ENCODE peak calls at places on chromosome 19, in four cellular contexts. W is K562, R is GM12878, P is HepG2. U is an unnamed sample.

GRCh38 chr19:4338441-4339350 is at the start of gene STAP2:
- DNase-seq in W (no peak), R (no peak), P (peak; percentile 44), U (no peak)

GRCh38 chr19:50835785-50836542 is 2.6 kb upstream of the KLK15 start:
- DNase-seq in W (peak; percentile 96), R (peak; percentile 26), P (peak; percentile 38), U (peak; percentile 87)

GRCh38 chr19:13122275-13122878 is 4.3 kb downstream of the NACC1 start:
- DNase-seq in W (no peak), R (no peak), P (no peak), U (no peak)

GRCh38 chr19:46297700-46298476 is 1.0 kb downstream of the HIF3A start:
- DNase-seq in W (peak; percentile 55), R (no peak), P (no peak), U (no peak)

GRCh38 chr19:50414850-50415660 is 3.7 kb upstream of the SPIB start:
- DNase-seq in W (peak; percentile 87), R (no peak), P (peak; percentile 33), U (peak; percentile 89)

GRCh38 chr19:42313840-42314755 is 989 bp downstream of the TMEM145 start:
- DNase-seq in W (no peak), R (no peak), P (no peak), U (no peak)

GRCh38 chr19:47097396-47098217 is 16.0 kb downstream of the ZC3H4 start:
- DNase-seq in W (no peak), R (no peak), P (no peak), U (no peak)

GRCh38 chr19:2964874-2965273 is 12.5 kb upstream of the TLE6 start:
- DNase-seq in W (no peak), R (no peak), P (no peak), U (no peak)

GRCh38 chr19:34391813-34392212 is 12.4 kb upstream of the PDCD2L start:
- DNase-seq in W (peak; percentile 59), R (no peak), P (no peak), U (peak; percentile 41)

GRCh38 chr19:10346509-10346908 is 7.1 kb upstream of the ICAM3 start:
- DNase-seq in W (no peak), R (no peak), P (peak; percentile 74), U (no peak)

GRCh38 chr19:47702671-47703070 is 10.6 kb upstream of the EHD2 start:
- DNase-seq in W (no peak), R (no peak), P (no peak), U (no peak)

GRCh38 chr19:10617409-10618121 is 7.8 kb upstream of the SLC44A2 start:
- DNase-seq in W (peak; percentile 42), R (no peak), P (no peak), U (no peak)

GRCh38 chr19:9086761-9087160 is at the start of gene OR1M1:
- DNase-seq in W (no peak), R (no peak), P (no peak), U (no peak)

GRCh38 chr19:36140289-36141038 is 598 bp downstream of the CAPNS1 start:
- DNase-seq in W (peak; percentile 59), R (no peak), P (peak; percentile 53), U (peak; percentile 60)

GRCh38 chr19:24074720-24075119 is 12.3 kb upstream of the ZNF254 start:
- DNase-seq in W (no peak), R (no peak), P (no peak), U (no peak)
- TF ChIP-seq FOXM1 in W (no peak), R (no peak), P (no peak), U (no peak)

DNA sequence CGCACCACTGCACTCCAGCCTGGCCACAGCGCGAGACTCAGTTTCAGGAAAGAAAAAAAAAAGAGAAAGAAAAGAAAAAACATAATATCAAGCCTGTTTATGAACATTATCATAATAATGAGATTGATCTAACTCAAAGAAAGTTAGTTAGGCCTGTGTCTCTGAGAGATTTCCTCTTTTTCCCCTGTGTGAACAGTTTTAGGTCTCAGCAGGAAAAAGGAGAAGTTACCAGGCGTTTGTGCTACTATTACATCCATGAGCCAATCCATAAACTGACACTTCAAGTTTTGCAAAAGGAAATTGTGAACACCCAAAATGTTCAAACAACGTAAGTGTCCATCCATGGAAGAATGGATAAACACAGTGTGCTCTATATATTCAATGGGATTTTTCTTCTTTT is 3.8 kb downstream of the TARM1 start:
- DNase-seq in W (peak; percentile 1), R (no peak), P (no peak), U (no peak)
- TF ChIP-seq FOXK2 in W (no peak), R (no peak), P (no peak), U (no peak)

DNA sequence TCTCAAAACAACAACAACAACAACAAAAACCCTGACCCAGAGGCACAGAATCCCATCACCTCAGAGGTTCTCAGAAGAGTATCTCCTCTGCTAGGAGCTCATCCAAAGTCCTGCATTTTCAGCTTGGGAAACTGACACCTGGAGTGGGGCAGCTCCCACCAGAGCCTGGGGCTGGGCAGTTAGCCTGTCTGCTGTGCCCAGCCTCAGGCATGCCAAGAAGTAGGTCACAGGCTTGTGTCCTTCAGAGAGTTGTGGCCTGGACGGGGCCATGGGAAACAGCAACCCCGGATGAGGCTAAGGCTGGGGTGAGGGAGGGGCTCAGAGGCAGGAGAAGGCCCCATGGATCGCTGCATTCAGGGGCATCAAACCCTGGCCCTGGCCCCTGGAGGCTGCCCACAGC is 2.1 kb downstream of the NDUFS7 start:
- DNase-seq in W (no peak), R (no peak), P (no peak), U (no peak)
- TF ChIP-seq FOXM1 in W (no peak), R (no peak), P (no peak), U (no peak)

DNA sequence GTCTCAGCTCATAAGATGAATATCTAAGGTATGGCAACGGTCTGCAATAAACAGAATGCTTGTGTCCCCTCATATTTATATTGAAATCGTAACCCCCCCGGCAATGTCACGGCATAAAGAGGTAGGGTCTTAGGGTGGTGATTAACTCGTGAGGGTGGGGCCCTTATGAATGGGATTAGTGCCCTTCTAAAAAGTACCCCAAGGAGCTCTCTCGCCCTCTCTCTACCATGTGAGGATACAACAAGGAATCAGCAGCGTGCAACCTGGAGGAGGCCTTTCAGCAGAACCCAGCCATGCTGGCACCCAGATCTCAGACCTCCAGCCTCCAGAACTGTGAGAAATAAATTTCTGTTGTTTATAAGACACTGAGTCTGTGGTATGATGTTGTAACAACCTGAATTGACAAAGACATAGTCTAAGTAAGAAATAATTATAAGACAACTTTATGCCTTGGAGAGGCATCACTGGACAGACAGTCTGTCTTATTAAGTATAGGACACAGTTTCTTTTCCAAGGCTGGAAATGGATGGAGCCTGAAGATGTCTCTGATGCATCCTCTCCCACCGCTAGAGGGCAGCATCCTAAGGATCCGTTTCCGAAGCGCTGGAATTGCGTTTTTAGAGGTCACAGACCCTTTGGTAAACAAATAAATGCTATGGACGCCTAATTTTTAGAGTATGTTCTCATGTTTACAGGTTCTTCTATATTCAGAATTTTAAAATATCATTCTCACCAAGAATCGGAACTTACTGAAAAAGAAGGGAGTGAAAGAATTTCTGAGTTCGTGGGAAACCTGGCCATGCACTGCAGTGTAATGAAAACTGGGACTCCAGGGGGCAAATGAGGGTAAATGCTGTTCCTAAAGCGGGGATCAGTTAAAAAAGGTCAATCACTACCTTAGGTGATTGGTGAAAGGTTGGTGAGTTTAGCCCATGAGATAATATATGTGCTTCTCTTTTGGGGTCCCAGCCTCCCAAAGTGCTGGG is 13.3 kb upstream of the LEUTX start:
- DNase-seq in W (peak; percentile 61), R (no peak), P (peak; percentile 48), U (peak; percentile 45)
- TF ChIP-seq FOXK2 in W (no peak), R (no peak), P (no peak), U (no peak)

GRCh38 chr19:32744555-32745325 is 25.2 kb downstream of the TDRD12 start:
- DNase-seq in W (no peak), R (no peak), P (no peak), U (no peak)
- TF ChIP-seq FOXM1 in W (no peak), R (no peak), P (no peak), U (no peak)

GRCh38 chr19:6108721-6109633 is 1.3 kb downstream of the RFX2 start:
- DNase-seq in W (peak; percentile 37), R (no peak), P (no peak), U (no peak)
- TF ChIP-seq FOXK2 in W (no peak), R (no peak), P (no peak), U (no peak)

GRCh38 chr19:15149704-15150103 is 42.5 kb downstream of the SYDE1 start:
- DNase-seq in W (no peak), R (no peak), P (no peak), U (no peak)

GRCh38 chr19:15156391-15156790 is 44.4 kb downstream of the NOTCH3 start:
- DNase-seq in W (no peak), R (no peak), P (no peak), U (no peak)

GRCh38 chr19:15159251-15159650 is 41.5 kb downstream of the NOTCH3 start:
- DNase-seq in W (no peak), R (no peak), P (no peak), U (no peak)

GRCh38 chr19:15155296-15155695 is 45.5 kb downstream of the NOTCH3 start:
- DNase-seq in W (no peak), R (no peak), P (no peak), U (no peak)

DNA sequence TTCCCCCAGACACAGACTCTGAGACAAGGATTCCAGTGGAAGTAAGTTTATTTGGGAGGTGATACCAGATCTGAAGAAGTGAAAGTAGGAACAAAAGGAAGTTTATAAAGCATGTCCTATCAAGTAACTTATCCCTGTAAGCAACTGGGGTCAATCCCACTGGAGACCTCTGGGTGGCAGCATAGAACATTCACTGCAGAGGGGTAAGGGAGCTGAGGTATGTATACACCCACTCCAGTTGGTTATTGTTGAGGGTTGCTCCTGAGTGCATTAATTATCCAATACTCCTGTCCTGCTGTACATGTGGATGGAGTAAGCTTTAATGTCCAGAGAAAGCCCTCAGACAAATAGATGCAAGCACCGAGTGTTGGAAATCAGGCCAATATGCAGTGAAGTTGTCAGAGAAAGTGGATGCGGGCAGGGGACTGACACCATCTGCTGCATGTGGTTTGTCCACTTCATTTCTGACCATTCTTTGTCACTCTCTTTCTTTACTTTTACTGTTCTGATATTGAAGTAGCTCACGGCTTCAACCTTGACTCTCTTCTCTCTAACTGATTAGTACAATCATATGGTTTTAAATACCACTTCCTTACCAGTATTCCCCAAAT is 46.7 kb downstream of the NOTCH3 start:
- DNase-seq in W (peak; percentile 72), R (no peak), P (peak; percentile 49), U (peak; percentile 55)
- TF ChIP-seq FOXM1 in W (no peak), R (no peak), P (no peak), U (no peak)

GRCh38 chr19:30049226-30049625 is 107.2 kb downstream of the URI1 start:
- DNase-seq in W (no peak), R (no peak), P (no peak), U (no peak)
- TF ChIP-seq FOXK2 in W (no peak), R (no peak), P (no peak), U (no peak)

U was measured in HEK293T.